ENCODE peak calls at places on chromosomes 4 and X, in five cellular contexts. One of them, this sample, is unnamed. For H3K4me1 and H3K9me3, the result is how much of the 10 kb centered on the place peaks cover.

GRCh38 chr4:69936566-69936965 is 5.7 kb downstream of the CSN1S1 start:
- DNase-seq in K562: no peak
- DNase-seq in heart left ventricle: no peak
- DNase-seq in stomach: no peak
- DNase-seq in esophagus squamous epithelium: no peak
- DNase-seq in this sample: no peak

GRCh38 chr4:88960576-88960975 is 96.4 kb downstream of the FAM13A start:
- DNase-seq in K562: no peak
- DNase-seq in heart left ventricle: no peak
- DNase-seq in stomach: no peak
- DNase-seq in esophagus squamous epithelium: no peak
- DNase-seq in this sample: no peak

GRCh38 chr4:145484240-145484846 is 2.7 kb downstream of the SMAD1 start:
- DNase-seq in K562: no peak
- DNase-seq in heart left ventricle: no peak
- DNase-seq in stomach: no peak
- DNase-seq in esophagus squamous epithelium: no peak
- DNase-seq in this sample: no peak

GRCh38 chr4:89324671-89325070 is 17.1 kb upstream of the GPRIN3 start:
- DNase-seq in K562: no peak
- DNase-seq in heart left ventricle: peak
- DNase-seq in stomach: no peak
- DNase-seq in esophagus squamous epithelium: no peak
- DNase-seq in this sample: no peak

GRCh38 chrX:116379854-116380253 is 56.6 kb upstream of the SLC6A14 start:
- DNase-seq in K562: no peak
- DNase-seq in heart left ventricle: no peak
- DNase-seq in stomach: no peak
- DNase-seq in esophagus squamous epithelium: no peak
- DNase-seq in this sample: no peak

GRCh38 chr4:140943486-140943885 is 187.3 kb upstream of the TBC1D9 start:
- DNase-seq in K562: no peak
- DNase-seq in heart left ventricle: no peak
- DNase-seq in stomach: no peak
- DNase-seq in esophagus squamous epithelium: no peak
- DNase-seq in this sample: no peak

GRCh38 chr4:183905593-183906485 is 732 bp downstream of the STOX2 start:
- DNase-seq in K562: no peak
- DNase-seq in heart left ventricle: peak
- DNase-seq in stomach: peak
- DNase-seq in esophagus squamous epithelium: no peak
- DNase-seq in this sample: no peak

GRCh38 chrX:131802836-131803626 is 220.1 kb upstream of the STK26 start:
- DNase-seq in K562: peak
- DNase-seq in heart left ventricle: peak
- DNase-seq in stomach: peak
- DNase-seq in esophagus squamous epithelium: peak
- DNase-seq in this sample: peak

GRCh38 chr4:138178566-138178965 is 63.6 kb downstream of the SLC7A11 start:
- DNase-seq in K562: no peak
- DNase-seq in heart left ventricle: no peak
- DNase-seq in stomach: no peak
- DNase-seq in esophagus squamous epithelium: no peak
- DNase-seq in this sample: no peak

GRCh38 chrX:134604701-134605271 is 53.5 kb downstream of the PLAC1 start:
- DNase-seq in K562: no peak
- DNase-seq in heart left ventricle: peak
- DNase-seq in stomach: peak
- DNase-seq in esophagus squamous epithelium: no peak
- DNase-seq in this sample: no peak

GRCh38 chrX:29318051-29318450 is 730.8 kb downstream of the IL1RAPL1 start:
- DNase-seq in K562: no peak
- DNase-seq in heart left ventricle: no peak
- DNase-seq in stomach: no peak
- DNase-seq in esophagus squamous epithelium: no peak
- DNase-seq in this sample: no peak

GRCh38 chr4:145566086-145566708 is 53.0 kb upstream of the MMAA start:
- DNase-seq in K562: no peak
- DNase-seq in heart left ventricle: no peak
- DNase-seq in stomach: no peak
- DNase-seq in esophagus squamous epithelium: no peak
- DNase-seq in this sample: no peak

GRCh38 chrX:73913580-73913979 is 350.6 kb downstream of the CHIC1 start:
- DNase-seq in K562: no peak
- DNase-seq in heart left ventricle: no peak
- DNase-seq in stomach: no peak
- DNase-seq in esophagus squamous epithelium: no peak
- DNase-seq in this sample: no peak

GRCh38 chr4:2366252-2367192 is 51.9 kb downstream of the ZFYVE28 start:
- DNase-seq in K562: no peak
- DNase-seq in heart left ventricle: peak
- DNase-seq in stomach: no peak
- DNase-seq in esophagus squamous epithelium: no peak
- DNase-seq in this sample: no peak

GRCh38 chrX:15797707-15798106 is 7.4 kb downstream of the ZRSR2 start:
- DNase-seq in K562: no peak
- DNase-seq in heart left ventricle: no peak
- DNase-seq in stomach: no peak
- DNase-seq in esophagus squamous epithelium: no peak
- DNase-seq in this sample: no peak

GRCh38 chr4:97349468-97350186 is 793.6 kb downstream of the STPG2 start:
- DNase-seq in K562: no peak
- DNase-seq in heart left ventricle: no peak
- DNase-seq in stomach: no peak
- DNase-seq in esophagus squamous epithelium: no peak
- DNase-seq in this sample: no peak

GRCh38 chr4:81135501-81135900 is 79.5 kb downstream of the PRKG2 start:
- DNase-seq in K562: no peak
- DNase-seq in heart left ventricle: no peak
- DNase-seq in stomach: no peak
- DNase-seq in esophagus squamous epithelium: no peak
- DNase-seq in this sample: no peak

GRCh38 chr4:183289688-183290087 is 30.4 kb downstream of the CLDN22 start:
- DNase-seq in K562: peak
- DNase-seq in heart left ventricle: no peak
- DNase-seq in stomach: no peak
- DNase-seq in esophagus squamous epithelium: no peak
- DNase-seq in this sample: no peak

GRCh38 chr4:181662383-181662782 is 580.8 kb upstream of the TENM3 start:
- DNase-seq in K562: no peak
- DNase-seq in heart left ventricle: peak
- DNase-seq in stomach: no peak
- DNase-seq in esophagus squamous epithelium: no peak
- DNase-seq in this sample: no peak

GRCh38 chr4:77293426-77293825 is 136.4 kb downstream of the CCNG2 start:
- DNase-seq in K562: no peak
- DNase-seq in heart left ventricle: no peak
- DNase-seq in stomach: no peak
- DNase-seq in esophagus squamous epithelium: no peak
- DNase-seq in this sample: no peak

GRCh38 chrX:27336466-27337091 is 126.6 kb downstream of the PPP4R3C start:
- DNase-seq in K562: peak
- DNase-seq in heart left ventricle: no peak
- DNase-seq in stomach: peak
- DNase-seq in esophagus squamous epithelium: no peak
- DNase-seq in this sample: peak

GRCh38 chrX:12975999-12976558 is 1.2 kb downstream of the TMSB4X start:
- DNase-seq in K562: peak
- DNase-seq in heart left ventricle: peak
- DNase-seq in stomach: peak
- DNase-seq in esophagus squamous epithelium: no peak
- DNase-seq in this sample: peak

GRCh38 chrX:12977761-12978204 is 2.9 kb downstream of the TMSB4X start:
- DNase-seq in K562: no peak
- DNase-seq in heart left ventricle: no peak
- DNase-seq in stomach: no peak
- DNase-seq in esophagus squamous epithelium: no peak
- DNase-seq in this sample: no peak

GRCh38 chrX:12979011-12979629 is 4.2 kb downstream of the TMSB4X start:
- DNase-seq in K562: no peak
- DNase-seq in heart left ventricle: no peak
- DNase-seq in stomach: no peak
- DNase-seq in esophagus squamous epithelium: no peak
- DNase-seq in this sample: no peak

GRCh38 chrX:12979630-12980015 is 4.7 kb downstream of the TMSB4X start:
- DNase-seq in K562: no peak
- DNase-seq in heart left ventricle: no peak
- DNase-seq in stomach: no peak
- DNase-seq in esophagus squamous epithelium: no peak
- DNase-seq in this sample: no peak

GRCh38 chrX:12978205-12979010 is 3.5 kb downstream of the TMSB4X start:
- DNase-seq in K562: peak
- DNase-seq in heart left ventricle: peak
- DNase-seq in stomach: peak
- DNase-seq in esophagus squamous epithelium: peak
- DNase-seq in this sample: peak
- TF ChIP-seq POLR2A in K562: peak
- TF ChIP-seq POLR2A in heart left ventricle: no peak
- TF ChIP-seq POLR2A in stomach: no peak
- TF ChIP-seq POLR2A in esophagus squamous epithelium: no peak
- TF ChIP-seq POLR2A in this sample: no peak

DNA sequence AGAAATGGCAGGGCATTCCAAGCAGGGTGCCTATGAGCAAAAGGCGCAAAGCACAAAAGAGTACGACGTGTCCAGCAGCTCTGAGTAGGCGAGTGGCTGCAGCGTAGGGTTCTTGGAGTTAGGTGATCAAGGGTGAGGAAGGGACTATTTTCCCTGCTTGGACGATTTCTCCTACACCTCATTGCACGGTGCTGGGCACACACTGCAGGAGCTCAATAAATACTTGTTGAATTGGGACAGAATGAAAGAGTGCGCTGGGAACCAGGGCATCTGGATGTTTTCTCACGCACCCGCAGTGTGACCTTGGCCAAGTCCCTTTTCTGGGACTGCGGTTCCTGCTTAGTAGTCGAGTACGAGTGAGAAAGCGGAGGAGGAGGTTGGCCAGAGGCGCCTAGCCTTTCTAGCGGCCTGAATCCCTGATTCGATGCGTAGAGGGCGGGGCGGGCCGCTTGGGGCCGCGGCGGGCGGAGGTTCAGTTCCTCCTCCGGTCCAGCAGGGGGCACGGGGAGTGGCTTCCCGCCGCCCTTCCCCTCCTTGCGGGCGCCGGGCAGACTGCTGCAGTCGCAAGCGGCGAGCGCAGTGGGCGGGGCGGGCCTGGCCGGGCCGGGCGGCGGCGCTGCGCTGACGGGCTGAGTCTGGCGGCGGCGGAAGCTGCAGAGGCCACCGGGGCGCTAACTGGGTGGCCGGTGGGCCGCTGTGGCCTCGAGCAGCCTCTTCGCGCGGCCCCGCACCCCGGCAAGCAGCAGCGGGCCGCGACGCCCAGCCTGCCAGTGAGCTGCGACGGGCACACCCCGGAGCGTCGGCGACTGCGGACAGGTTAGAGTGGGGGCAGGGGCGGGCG is at the start of gene FAM199X:
- DNase-seq in K562: peak
- DNase-seq in heart left ventricle: peak
- DNase-seq in stomach: peak
- DNase-seq in esophagus squamous epithelium: peak
- DNase-seq in this sample: peak
- H3K4me1 ChIP-seq in K562: under half
- H3K4me1 ChIP-seq in heart left ventricle: under half
- H3K4me1 ChIP-seq in stomach: under half
- H3K4me1 ChIP-seq in esophagus squamous epithelium: under half
- H3K4me1 ChIP-seq in this sample: under half

GRCh38 chrX:148310402-148311200 is 189.8 kb upstream of the AFF2 start:
- DNase-seq in K562: no peak
- DNase-seq in heart left ventricle: no peak
- DNase-seq in stomach: no peak
- DNase-seq in esophagus squamous epithelium: no peak
- DNase-seq in this sample: no peak
- H3K9me3 ChIP-seq in K562: under half
- H3K9me3 ChIP-seq in heart left ventricle: under half
- H3K9me3 ChIP-seq in stomach: under half
- H3K9me3 ChIP-seq in esophagus squamous epithelium: under half
- H3K9me3 ChIP-seq in this sample: under half

GRCh38 chrX:24693453-24694202 is at the start of gene POLA1:
- DNase-seq in K562: peak
- DNase-seq in heart left ventricle: peak
- DNase-seq in stomach: peak
- DNase-seq in esophagus squamous epithelium: peak
- DNase-seq in this sample: peak
- TF ChIP-seq POLR2A in K562: peak
- TF ChIP-seq POLR2A in heart left ventricle: no peak
- TF ChIP-seq POLR2A in stomach: no peak
- TF ChIP-seq POLR2A in esophagus squamous epithelium: no peak
- TF ChIP-seq POLR2A in this sample: no peak

DNA sequence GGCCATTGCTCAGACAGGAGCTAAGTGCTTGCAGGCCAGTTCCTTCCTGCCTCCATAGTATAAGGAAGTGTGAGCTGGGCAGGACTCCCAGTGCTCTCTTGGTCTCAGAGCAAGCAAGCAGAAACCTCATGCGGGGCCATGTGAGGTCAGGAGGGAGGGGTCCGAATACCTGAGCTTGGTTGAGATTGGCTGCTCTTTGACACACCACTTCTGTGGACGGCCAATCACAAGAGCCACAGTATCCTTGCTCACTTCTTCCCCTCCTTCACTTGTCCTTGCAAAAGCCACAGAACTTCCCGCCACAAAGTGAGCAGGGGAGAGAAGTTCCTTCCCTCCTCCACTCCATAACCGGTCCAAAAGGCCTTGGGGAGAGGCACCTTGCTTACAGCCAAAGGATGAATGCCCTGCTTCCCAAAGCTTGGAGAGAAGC is 56.7 kb downstream of the PRPS1 start:
- DNase-seq in K562: peak
- DNase-seq in heart left ventricle: peak
- DNase-seq in stomach: peak
- DNase-seq in esophagus squamous epithelium: peak
- DNase-seq in this sample: peak
- H3K4me1 ChIP-seq in K562: under half
- H3K4me1 ChIP-seq in heart left ventricle: under half
- H3K4me1 ChIP-seq in stomach: under half
- H3K4me1 ChIP-seq in esophagus squamous epithelium: under half
- H3K4me1 ChIP-seq in this sample: half or more

DNA sequence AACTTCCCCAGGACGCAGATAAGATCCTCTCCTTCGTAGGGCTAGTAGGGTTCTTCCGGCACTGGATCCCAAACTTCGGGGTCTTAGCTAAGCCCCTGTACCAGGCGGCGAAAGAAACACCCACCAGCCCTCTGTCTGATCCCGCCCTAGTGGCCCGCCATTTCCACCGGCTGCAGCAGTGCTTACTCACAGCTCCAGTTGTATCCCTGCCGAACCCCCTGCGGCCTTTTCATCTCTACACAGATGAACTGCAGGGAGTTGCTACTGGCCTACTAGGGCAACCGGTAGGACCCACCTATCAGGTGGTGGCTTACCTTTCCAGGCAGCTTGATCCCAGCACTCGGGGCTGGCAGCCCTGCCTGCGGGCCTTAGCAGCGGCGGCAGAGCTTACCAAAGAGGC is 961.2 kb downstream of the RPA4 start:
- DNase-seq in K562: no peak
- DNase-seq in heart left ventricle: no peak
- DNase-seq in stomach: no peak
- DNase-seq in esophagus squamous epithelium: no peak
- DNase-seq in this sample: no peak
- H3K9me3 ChIP-seq in K562: under half
- H3K9me3 ChIP-seq in heart left ventricle: under half
- H3K9me3 ChIP-seq in stomach: under half
- H3K9me3 ChIP-seq in esophagus squamous epithelium: under half
- H3K9me3 ChIP-seq in this sample: under half